ENCODE peak calls at places on chromosomes 16 and 17, in five cellular contexts. R is GM03348, K is AG04449, B is mucosa of descending colon, F is cortex of kidney. G is an unnamed sample.

GRCh38 chr17:42180922-42181850 is at the start of gene KCNH4:
- DNase-seq in R (peak; percentile 88), F (no peak), K (no peak), B (peak; percentile 79), G (peak; percentile 75)

GRCh38 chr17:31310877-31311276 is 3.0 kb downstream of the EVI2B start:
- DNase-seq in K (no peak), F (no peak), R (no peak), B (peak; percentile 12), G (peak; percentile 56)

GRCh38 chr17:15502315-15503112 is 35.1 kb upstream of the CDRT4 start:
- DNase-seq in R (peak; percentile 95), B (peak; percentile 87), K (peak; percentile 67), F (no peak), G (peak; percentile 19)

GRCh38 chr16:4314532-4315184 is 1.2 kb upstream of the GLIS2 start:
- DNase-seq in K (no peak), R (peak; percentile 37), B (no peak), F (no peak), G (no peak)

GRCh38 chr16:62034236-62035114 is 1.8 kb downstream of the CDH8 start:
- DNase-seq in K (no peak), F (no peak), B (no peak), R (peak; percentile 10), G (no peak)

GRCh38 chr17:14688134-14688533 is 387.3 kb downstream of the HS3ST3B1 start:
- DNase-seq in R (no peak), B (no peak), F (no peak), K (no peak), G (no peak)

GRCh38 chr17:50358177-50358576 is 12.3 kb downstream of the XYLT2 start:
- DNase-seq in R (no peak), B (no peak), K (no peak), F (no peak), G (no peak)

GRCh38 chr17:77842148-77842905 is 116.2 kb upstream of the TNRC6C start:
- DNase-seq in R (peak; percentile 71), F (no peak), B (peak; percentile 41), K (no peak), G (no peak)

GRCh38 chr17:9937164-9937835 is 32.2 kb upstream of the RCVRN start:
- DNase-seq in R (peak; percentile 72), F (no peak), K (no peak), B (peak; percentile 6), G (no peak)

GRCh38 chr16:73095885-73096341 is 48.0 kb upstream of the ZFHX3 start:
- DNase-seq in F (no peak), R (peak; percentile 15), B (no peak), K (no peak), G (no peak)

GRCh38 chr17:6426356-6427101 is 8.4 kb downstream of the AIPL1 start:
- DNase-seq in K (no peak), R (no peak), B (no peak), F (no peak), G (no peak)

GRCh38 chr16:20089246-20089965 is 15.7 kb upstream of the GPR139 start:
- DNase-seq in R (no peak), K (no peak), F (no peak), B (no peak), G (no peak)

GRCh38 chr17:18257747-18258355 is 687 bp downstream of the FLII start:
- DNase-seq in R (peak; percentile 95), K (no peak), F (no peak), B (peak; percentile 85), G (no peak)

GRCh38 chr17:44558349-44559287 is 1.3 kb downstream of the FZD2 start:
- DNase-seq in K (no peak), B (no peak), R (no peak), F (no peak), G (no peak)

GRCh38 chr17:66268247-66268927 is 34.0 kb upstream of the PRKCA start:
- DNase-seq in K (peak; percentile 66), R (peak; percentile 85), F (no peak), B (no peak), G (no peak)

GRCh38 chr16:27221576-27222498 is 18.5 kb downstream of the KDM8 start:
- DNase-seq in R (peak; percentile 80), K (no peak), F (no peak), B (no peak), G (no peak)

GRCh38 chr16:86142801-86143236 is 243.9 kb downstream of the IRF8 start:
- DNase-seq in K (no peak), B (no peak), F (no peak), R (no peak), G (no peak)

GRCh38 chr17:9258115-9259020 is 237.1 kb downstream of the NTN1 start:
- DNase-seq in B (no peak), K (no peak), F (no peak), R (no peak), G (no peak)

GRCh38 chr17:72811976-72812687 is 280.4 kb downstream of the SLC39A11 start:
- DNase-seq in B (no peak), R (no peak), K (no peak), F (no peak), G (no peak)

GRCh38 chr17:28717578-28718316 is at the start of gene RAB34:
- DNase-seq in K (no peak), B (peak; percentile 50), F (no peak), R (peak; percentile 88), G (no peak)

GRCh38 chr17:17913695-17914332 is 58.4 kb downstream of the TOM1L2 start:
- DNase-seq in F (no peak), K (peak; percentile 59), R (peak; percentile 92), B (peak; percentile 86), G (no peak)

GRCh38 chr16:79132745-79133144 is 467.8 kb downstream of the MAF start:
- DNase-seq in B (peak; percentile 31), K (no peak), F (no peak), R (no peak), G (no peak)

GRCh38 chr17:75549246-75550138 is 24.0 kb downstream of the LLGL2 start:
- DNase-seq in R (no peak), K (no peak), F (no peak), B (peak; percentile 91), G (no peak)